ENCODE peak calls at places on chromosomes 1 and 21, in seven cellular contexts. Z, O, F, K, A, P and G are unnamed samples.

GRCh38 chr21:38506606-38507331 is 8.5 kb upstream of the ERG start:
- DNase-seq in Z (no peak), O (no peak), F (no peak), K (no peak), A (no peak), P (peak; percentile 74), G (no peak)

GRCh38 chr1:19665456-19666138 is 922 bp downstream of the HTR6 start:
- DNase-seq in Z (no peak), O (no peak), F (no peak), K (no peak), A (no peak), P (no peak), G (no peak)

GRCh38 chr1:232890340-232890953 is 60.0 kb upstream of the NTPCR start:
- DNase-seq in Z (no peak), O (no peak), F (no peak), K (no peak), A (no peak), P (no peak), G (no peak)

GRCh38 chr1:210822897-210823296 is 311.1 kb downstream of the KCNH1 start:
- DNase-seq in Z (no peak), O (no peak), F (no peak), K (no peak), A (no peak), P (no peak), G (no peak)

GRCh38 chr1:197908695-197909336 is 6.4 kb downstream of the C1orf53 start:
- DNase-seq in Z (no peak), O (no peak), F (no peak), K (no peak), A (peak; percentile 15), P (no peak), G (no peak)

GRCh38 chr1:25912076-25912831 is 6.0 kb upstream of the STMN1 start:
- DNase-seq in Z (peak; percentile 91), O (no peak), F (peak; percentile 77), K (peak; percentile 81), A (peak; percentile 75), P (no peak), G (no peak)

GRCh38 chr1:233433436-233434213 is 106.1 kb downstream of the MAP3K21 start:
- DNase-seq in Z (no peak), O (no peak), F (no peak), K (no peak), A (no peak), P (no peak), G (no peak)

GRCh38 chr1:68113961-68114360 is 63.5 kb upstream of the DIRAS3 start:
- DNase-seq in Z (no peak), O (no peak), F (no peak), K (no peak), A (no peak), P (no peak), G (no peak)

GRCh38 chr1:156641761-156642264 is at the start of gene BCAN:
- DNase-seq in Z (no peak), O (peak; percentile 57), F (peak; percentile 31), K (no peak), A (no peak), P (no peak), G (no peak)

GRCh38 chr1:51416910-51417309 is 86.5 kb upstream of the TTC39A start:
- DNase-seq in Z (no peak), O (no peak), F (no peak), K (no peak), A (no peak), P (no peak), G (no peak)

GRCh38 chr1:70277875-70278274 is 56.7 kb downstream of the SRSF11 start:
- DNase-seq in Z (no peak), O (no peak), F (no peak), K (no peak), A (no peak), P (no peak), G (no peak)

GRCh38 chr1:24236170-24237045 is 49.3 kb upstream of the IFNLR1 start:
- DNase-seq in Z (peak; percentile 94), O (no peak), F (peak; percentile 67), K (peak; percentile 95), A (peak; percentile 77), P (no peak), G (no peak)

GRCh38 chr1:161096514-161096913 is 1.6 kb upstream of the KLHDC9 start:
- DNase-seq in Z (peak; percentile 81), O (no peak), F (peak; percentile 83), K (peak; percentile 90), A (peak; percentile 90), P (no peak), G (peak; percentile 24)

GRCh38 chr1:161099090-161099802 is 1.1 kb downstream of the KLHDC9 start:
- DNase-seq in Z (no peak), O (no peak), F (no peak), K (no peak), A (no peak), P (no peak), G (no peak)

GRCh38 chr1:161096015-161096414 is 2.1 kb upstream of the KLHDC9 start:
- DNase-seq in Z (no peak), O (no peak), F (no peak), K (no peak), A (no peak), P (no peak), G (peak; percentile 3)

GRCh38 chr1:161100534-161100933 is 2.4 kb downstream of the KLHDC9 start:
- DNase-seq in Z (no peak), O (no peak), F (no peak), K (no peak), A (no peak), P (no peak), G (no peak)

GRCh38 chr1:161098161-161099068 is at the start of gene KLHDC9:
- DNase-seq in Z (peak; percentile 64), O (peak; percentile 83), F (peak; percentile 79), K (peak; percentile 68), A (peak; percentile 59), P (peak; percentile 90), G (peak; percentile 93)
- TF ChIP-seq CTCF in Z (peak; percentile 32), O (no peak), F (no peak), K (no peak), A (peak; percentile 32), P (no peak), G (peak; percentile 0)

DNA sequence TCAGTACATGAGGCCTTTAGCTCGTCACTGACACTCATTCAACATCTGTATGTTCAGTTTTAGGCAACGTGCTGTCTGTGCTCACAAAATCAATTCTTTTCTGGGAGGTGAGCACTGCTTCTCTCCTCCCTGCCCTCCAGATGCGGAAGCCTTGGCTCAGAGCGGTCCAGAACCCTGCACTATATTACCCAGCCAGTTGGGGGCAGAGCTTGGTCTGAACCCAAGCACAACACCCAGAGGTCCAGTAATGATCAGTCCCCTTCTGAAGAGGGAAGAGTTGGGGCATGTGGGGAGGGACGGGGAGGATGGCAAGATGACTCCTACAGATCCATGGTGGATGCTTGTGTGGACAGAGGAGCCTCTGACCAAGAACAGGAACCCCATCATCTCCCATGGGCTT is 5.6 kb upstream of the DSCAM start:
- DNase-seq in Z (no peak), O (no peak), F (no peak), K (no peak), A (no peak), P (no peak), G (no peak)
- TF ChIP-seq CTCF in Z (no peak), O (no peak), F (no peak), K (no peak), A (no peak), P (no peak), G (no peak)

GRCh38 chr1:201170533-201171062 is 16.3 kb upstream of the TMEM9 start:
- DNase-seq in Z (peak; percentile 84), O (peak; percentile 95), F (peak; percentile 85), K (peak; percentile 92), A (peak; percentile 87), P (peak; percentile 98), G (no peak)

GRCh38 chr1:201172999-201173610 is 17.5 kb upstream of the IGFN1 start:
- DNase-seq in Z (peak; percentile 93), O (no peak), F (peak; percentile 23), K (peak; percentile 93), A (no peak), P (no peak), G (no peak)

GRCh38 chr1:201169971-201170532 is 15.8 kb upstream of the TMEM9 start:
- DNase-seq in Z (no peak), O (no peak), F (no peak), K (no peak), A (no peak), P (no peak), G (no peak)

GRCh38 chr1:201172336-201172735 is 18.1 kb upstream of the TMEM9 start:
- DNase-seq in Z (no peak), O (no peak), F (no peak), K (no peak), A (no peak), P (no peak), G (no peak)

DNA sequence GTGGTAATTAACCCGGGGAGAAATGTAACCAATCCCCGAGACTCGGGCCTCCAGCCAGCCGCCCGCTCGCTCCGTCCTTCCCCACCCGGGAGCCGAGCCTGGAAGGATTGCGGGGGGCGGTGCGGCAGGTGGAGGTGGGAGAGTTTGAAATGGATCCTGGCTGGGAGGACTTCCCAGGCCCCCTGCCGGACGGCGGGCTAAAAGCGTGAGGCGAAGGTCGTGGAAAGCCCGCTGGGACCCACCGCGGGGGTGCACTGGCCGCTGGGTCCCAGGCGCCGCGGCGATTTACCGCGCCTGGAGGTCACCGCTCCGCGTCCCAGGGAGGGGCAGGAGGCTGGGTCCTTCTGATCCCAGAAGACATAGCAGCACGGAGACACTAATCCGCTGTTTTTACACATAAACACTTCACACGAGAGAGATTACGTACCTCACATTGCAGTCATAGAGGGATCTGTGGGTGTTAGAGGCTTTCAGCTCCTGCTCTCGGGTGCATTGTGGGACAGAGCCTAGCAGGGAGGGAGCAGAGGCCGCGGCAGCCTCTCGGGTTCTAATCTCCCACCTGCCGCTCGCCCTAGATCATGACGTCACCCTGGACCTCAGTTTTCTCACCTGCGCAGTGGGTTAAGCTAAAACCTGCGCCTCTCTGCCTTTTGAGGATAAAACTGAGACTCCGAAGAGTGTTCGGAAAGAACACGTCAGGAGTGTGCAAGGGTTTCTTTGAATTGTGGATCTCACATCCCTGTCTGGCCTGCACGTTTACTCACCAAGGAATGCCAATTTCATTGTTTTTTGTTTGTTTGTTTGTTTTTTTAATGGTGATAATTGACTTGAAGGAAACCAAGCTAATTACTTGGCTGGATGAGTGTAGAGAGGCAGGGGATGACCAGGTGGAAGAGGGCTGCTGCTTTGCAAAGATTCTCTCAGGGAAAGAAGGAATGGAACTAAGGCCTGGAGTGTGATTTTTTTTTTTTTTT is 17.1 kb upstream of the TMEM9 start:
- DNase-seq in Z (peak; percentile 13), O (peak; percentile 76), F (peak; percentile 31), K (peak; percentile 24), A (peak; percentile 36), P (peak; percentile 61), G (no peak)
- TF ChIP-seq CTCF in Z (peak; percentile 29), O (no peak), F (peak; percentile 27), K (peak; percentile 18), A (peak; percentile 52), P (no peak), G (peak; percentile 79)

GRCh38 chr21:29372063-29372802 is 73.5 kb downstream of the BACH1 start:
- DNase-seq in Z (peak; percentile 69), O (peak; percentile 30), F (peak; percentile 90), K (peak; percentile 82), A (peak; percentile 91), P (peak; percentile 75), G (no peak)
- TF ChIP-seq CTCF in Z (peak; percentile 68), O (peak; percentile 70), F (peak; percentile 62), K (peak; percentile 70), A (peak; percentile 60), P (peak; percentile 64), G (peak; percentile 90)